ENCODE peak calls at places on chromosomes 7 and 10, in ten cellular contexts. O is chondrocyte; U is stimulated activated CD4-positive, alpha-beta T cell treated with anti-CD3 and anti-CD28 coated beads, TNF-alpha, amount 100 ng/mL, for 24 hours; P is HS-5; W is left lobe of liver; R is amniotic stem cell; J is NCI-H1436; L is fibroblast of the aortic adventitia; C is GM06990; Y is astrocyte of the cerebellum. H is an unnamed sample.
A peak's percentile ranks its signal among the peaks of the same experiment; 100 is the strongest.

GRCh38 chr10:84352251-84352842 is 24.0 kb downstream of the CCSER2 start:
- DNase-seq in O (no peak), U (peak; percentile 55), P (no peak), W (peak; percentile 64), R (no peak), J (peak; percentile 51), L (peak; percentile 63), C (no peak), Y (no peak), H (no peak)

GRCh38 chr10:31353574-31353973 is 34.6 kb downstream of the ZEB1 start:
- DNase-seq in O (no peak), U (peak; percentile 21), P (peak; percentile 22), W (no peak), R (no peak), J (no peak), L (peak; percentile 60), C (peak; percentile 65), Y (peak; percentile 44), H (peak; percentile 73)

GRCh38 chr7:105790996-105791395 is 85.4 kb downstream of the ATXN7L1 start:
- DNase-seq in O (no peak), U (no peak), P (no peak), W (no peak), R (no peak), J (no peak), L (no peak), C (no peak), Y (no peak), H (no peak)

GRCh38 chr10:130500251-130501000 is 364.2 kb downstream of the GLRX3 start:
- DNase-seq in O (peak; percentile 54), U (no peak), P (no peak), W (peak; percentile 6), R (no peak), J (no peak), L (no peak), C (no peak), Y (no peak), H (no peak)

GRCh38 chr10:91043173-91043910 is 122.5 kb upstream of the ANKRD1 start:
- DNase-seq in O (no peak), U (no peak), P (no peak), W (peak; percentile 84), R (peak; percentile 8), J (peak; percentile 1), L (peak; percentile 50), C (no peak), Y (no peak), H (peak; percentile 3)

GRCh38 chr10:26737730-26738129 is 40.2 kb downstream of the PDSS1 start:
- DNase-seq in O (no peak), U (no peak), P (no peak), W (no peak), R (no peak), J (no peak), L (peak; percentile 15), C (peak; percentile 67), Y (no peak), H (peak; percentile 95)

GRCh38 chr10:43250925-43251663 is 15.8 kb downstream of the RASGEF1A start:
- DNase-seq in O (no peak), U (no peak), P (no peak), W (peak; percentile 37), R (no peak), J (no peak), L (no peak), C (no peak), Y (no peak), H (no peak)

GRCh38 chr7:132063800-132064199 is 507.4 kb upstream of the PODXL start:
- DNase-seq in O (no peak), U (no peak), P (no peak), W (no peak), R (no peak), J (no peak), L (no peak), C (no peak), Y (no peak), H (no peak)

GRCh38 chr10:110083884-110084283 is 76.1 kb downstream of the ADD3 start:
- DNase-seq in O (no peak), U (no peak), P (no peak), W (no peak), R (peak; percentile 36), J (peak; percentile 31), L (peak; percentile 52), C (no peak), Y (no peak), H (no peak)

H was measured in GM12878.